ENCODE peak calls at places on chromosomes 4 and X, in eight cellular contexts. One of them, this sample, is unnamed.

GRCh38 chrX:119155416-119156035 is 27.9 kb upstream of the KIAA1210 start:
- DNase-seq in GM12878: no peak
- DNase-seq in fibroblast of lung: peak; percentile 75
- DNase-seq in PC-9: peak; percentile 56
- DNase-seq in endothelial cell of umbilical vein: peak; percentile 1
- DNase-seq in GM23338: no peak
- DNase-seq in H1: no peak
- DNase-seq in K562: no peak
- DNase-seq in this sample: peak; percentile 65

GRCh38 chr4:88758264-88758663 is 60.6 kb upstream of the NAP1L5 start:
- DNase-seq in PC-9: peak; percentile 38
- DNase-seq in H1: no peak
- DNase-seq in endothelial cell of umbilical vein: peak; percentile 15
- DNase-seq in GM23338: no peak
- DNase-seq in K562: no peak
- DNase-seq in GM12878: no peak
- DNase-seq in fibroblast of lung: peak; percentile 36
- DNase-seq in this sample: peak; percentile 19

GRCh38 chr4:164716901-164717300 is 37.0 kb upstream of the SMIM31 start:
- DNase-seq in K562: no peak
- DNase-seq in endothelial cell of umbilical vein: no peak
- DNase-seq in PC-9: no peak
- DNase-seq in GM23338: peak; percentile 74
- DNase-seq in GM12878: no peak
- DNase-seq in H1: no peak
- DNase-seq in fibroblast of lung: no peak
- DNase-seq in this sample: no peak

GRCh38 chr4:151715881-151716280 is 44.9 kb downstream of the GATB start:
- DNase-seq in GM12878: no peak
- DNase-seq in PC-9: no peak
- DNase-seq in H1: no peak
- DNase-seq in K562: no peak
- DNase-seq in endothelial cell of umbilical vein: no peak
- DNase-seq in GM23338: no peak
- DNase-seq in fibroblast of lung: no peak
- DNase-seq in this sample: no peak

GRCh38 chrX:13837290-13837745 is 20.4 kb upstream of the GPM6B start:
- DNase-seq in fibroblast of lung: peak; percentile 9
- DNase-seq in H1: no peak
- DNase-seq in K562: no peak
- DNase-seq in GM23338: no peak
- DNase-seq in GM12878: no peak
- DNase-seq in endothelial cell of umbilical vein: no peak
- DNase-seq in PC-9: no peak
- DNase-seq in this sample: no peak

GRCh38 chr4:4608214-4608537 is 66.3 kb upstream of the STX18 start:
- DNase-seq in K562: no peak
- DNase-seq in GM23338: no peak
- DNase-seq in GM12878: no peak
- DNase-seq in PC-9: no peak
- DNase-seq in endothelial cell of umbilical vein: no peak
- DNase-seq in H1: no peak
- DNase-seq in fibroblast of lung: no peak
- DNase-seq in this sample: no peak

GRCh38 chr4:76448211-76448610 is 13.2 kb downstream of the SHROOM3 start:
- DNase-seq in H1: no peak
- DNase-seq in fibroblast of lung: no peak
- DNase-seq in K562: no peak
- DNase-seq in GM23338: no peak
- DNase-seq in GM12878: no peak
- DNase-seq in PC-9: no peak
- DNase-seq in endothelial cell of umbilical vein: no peak
- DNase-seq in this sample: no peak

GRCh38 chrX:9337056-9337455 is 127.8 kb upstream of the TBL1X start:
- DNase-seq in H1: no peak
- DNase-seq in PC-9: no peak
- DNase-seq in GM12878: no peak
- DNase-seq in fibroblast of lung: peak; percentile 62
- DNase-seq in GM23338: no peak
- DNase-seq in K562: no peak
- DNase-seq in endothelial cell of umbilical vein: peak; percentile 19
- DNase-seq in this sample: peak; percentile 59

GRCh38 chr4:1172228-1172851 is at the start of gene SPON2:
- DNase-seq in fibroblast of lung: peak; percentile 40
- DNase-seq in GM23338: peak; percentile 62
- DNase-seq in GM12878: no peak
- DNase-seq in K562: no peak
- DNase-seq in endothelial cell of umbilical vein: no peak
- DNase-seq in H1: peak; percentile 73
- DNase-seq in PC-9: no peak
- DNase-seq in this sample: no peak

GRCh38 chr4:24736066-24736465 is 59.3 kb upstream of the SOD3 start:
- DNase-seq in GM23338: peak; percentile 69
- DNase-seq in K562: no peak
- DNase-seq in endothelial cell of umbilical vein: peak; percentile 40
- DNase-seq in fibroblast of lung: no peak
- DNase-seq in GM12878: no peak
- DNase-seq in PC-9: no peak
- DNase-seq in H1: peak; percentile 54
- DNase-seq in this sample: no peak

GRCh38 chr4:142016031-142016430 is 379.6 kb downstream of the IL15 start:
- DNase-seq in fibroblast of lung: no peak
- DNase-seq in GM23338: no peak
- DNase-seq in H1: no peak
- DNase-seq in GM12878: peak; percentile 0
- DNase-seq in K562: no peak
- DNase-seq in endothelial cell of umbilical vein: no peak
- DNase-seq in PC-9: no peak
- DNase-seq in this sample: no peak

DNA sequence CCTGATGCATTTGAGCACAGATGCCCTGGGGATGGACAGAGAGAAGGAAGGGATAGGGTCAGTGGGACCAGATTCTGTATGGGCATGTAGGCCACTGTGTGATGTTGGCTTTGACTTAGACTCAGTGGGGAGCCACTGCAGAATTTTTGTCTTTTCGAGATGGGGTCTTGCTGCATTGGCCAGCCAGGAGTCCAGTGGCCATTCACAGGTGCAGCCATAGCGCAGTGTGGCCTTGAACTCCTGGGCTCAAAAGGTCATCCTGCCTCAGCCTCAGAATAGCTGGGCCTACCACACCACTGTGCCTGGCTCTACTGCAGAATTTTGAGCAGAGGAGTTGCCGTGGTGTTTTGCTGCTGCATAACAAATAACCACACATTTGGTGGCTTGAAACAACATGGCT is 22.8 kb downstream of the TBC1D14 start:
- DNase-seq in H1: no peak
- DNase-seq in GM12878: no peak
- DNase-seq in PC-9: no peak
- DNase-seq in endothelial cell of umbilical vein: no peak
- DNase-seq in K562: no peak
- DNase-seq in fibroblast of lung: no peak
- DNase-seq in GM23338: no peak
- DNase-seq in this sample: no peak
- TF ChIP-seq CTCF in H1: no peak
- TF ChIP-seq CTCF in GM12878: no peak
- TF ChIP-seq CTCF in PC-9: no peak
- TF ChIP-seq CTCF in endothelial cell of umbilical vein: no peak
- TF ChIP-seq CTCF in K562: no peak
- TF ChIP-seq CTCF in fibroblast of lung: no peak
- TF ChIP-seq CTCF in GM23338: no peak
- TF ChIP-seq CTCF in this sample: no peak

GRCh38 chr4:41746440-41747229 is 1.9 kb downstream of the PHOX2B start:
- DNase-seq in fibroblast of lung: no peak
- DNase-seq in PC-9: no peak
- DNase-seq in GM12878: no peak
- DNase-seq in H1: peak; percentile 63
- DNase-seq in K562: no peak
- DNase-seq in GM23338: peak; percentile 59
- DNase-seq in endothelial cell of umbilical vein: no peak
- DNase-seq in this sample: no peak
- TF ChIP-seq EZH2 in fibroblast of lung: peak; percentile 59
- TF ChIP-seq EZH2 in PC-9: no peak
- TF ChIP-seq EZH2 in GM12878: no peak
- TF ChIP-seq EZH2 in H1: peak; percentile 100
- TF ChIP-seq EZH2 in K562: no peak
- TF ChIP-seq EZH2 in GM23338: peak; percentile 92
- TF ChIP-seq EZH2 in endothelial cell of umbilical vein: peak; percentile 86
- TF ChIP-seq EZH2 in this sample: peak; percentile 80

GRCh38 chr4:55030606-55031005 is 94.8 kb downstream of the KDR start:
- DNase-seq in K562: no peak
- DNase-seq in PC-9: peak; percentile 61
- DNase-seq in H1: no peak
- DNase-seq in GM12878: no peak
- DNase-seq in GM23338: no peak
- DNase-seq in endothelial cell of umbilical vein: no peak
- DNase-seq in fibroblast of lung: no peak
- DNase-seq in this sample: no peak

GRCh38 chr4:55032788-55033187 is 92.6 kb downstream of the KDR start:
- DNase-seq in endothelial cell of umbilical vein: no peak
- DNase-seq in K562: no peak
- DNase-seq in fibroblast of lung: peak; percentile 8
- DNase-seq in PC-9: peak; percentile 41
- DNase-seq in GM12878: no peak
- DNase-seq in GM23338: no peak
- DNase-seq in H1: no peak
- DNase-seq in this sample: no peak

GRCh38 chr4:55029838-55030503 is 95.4 kb downstream of the KDR start:
- DNase-seq in endothelial cell of umbilical vein: no peak
- DNase-seq in K562: no peak
- DNase-seq in H1: no peak
- DNase-seq in fibroblast of lung: no peak
- DNase-seq in PC-9: no peak
- DNase-seq in GM23338: peak; percentile 19
- DNase-seq in GM12878: no peak
- DNase-seq in this sample: no peak

GRCh38 chr4:55032179-55032578 is 93.2 kb downstream of the KDR start:
- DNase-seq in fibroblast of lung: no peak
- DNase-seq in GM23338: no peak
- DNase-seq in PC-9: no peak
- DNase-seq in endothelial cell of umbilical vein: no peak
- DNase-seq in H1: no peak
- DNase-seq in GM12878: no peak
- DNase-seq in K562: no peak
- DNase-seq in this sample: no peak

GRCh38 chr4:55031158-55031557 is 94.2 kb downstream of the KDR start:
- DNase-seq in GM23338: no peak
- DNase-seq in GM12878: no peak
- DNase-seq in PC-9: no peak
- DNase-seq in K562: no peak
- DNase-seq in endothelial cell of umbilical vein: no peak
- DNase-seq in fibroblast of lung: no peak
- DNase-seq in H1: no peak
- DNase-seq in this sample: no peak
- H2AFZ ChIP-seq in GM23338: no peak overlapping the region
- H2AFZ ChIP-seq in GM12878: no peak overlapping the region
- H2AFZ ChIP-seq in PC-9: no peak overlapping the region
- H2AFZ ChIP-seq in K562: no peak overlapping the region
- H2AFZ ChIP-seq in endothelial cell of umbilical vein: no peak overlapping the region
- H2AFZ ChIP-seq in fibroblast of lung: no peak overlapping the region
- H2AFZ ChIP-seq in H1: no peak overlapping the region
- H2AFZ ChIP-seq in this sample: no peak overlapping the region

DNA sequence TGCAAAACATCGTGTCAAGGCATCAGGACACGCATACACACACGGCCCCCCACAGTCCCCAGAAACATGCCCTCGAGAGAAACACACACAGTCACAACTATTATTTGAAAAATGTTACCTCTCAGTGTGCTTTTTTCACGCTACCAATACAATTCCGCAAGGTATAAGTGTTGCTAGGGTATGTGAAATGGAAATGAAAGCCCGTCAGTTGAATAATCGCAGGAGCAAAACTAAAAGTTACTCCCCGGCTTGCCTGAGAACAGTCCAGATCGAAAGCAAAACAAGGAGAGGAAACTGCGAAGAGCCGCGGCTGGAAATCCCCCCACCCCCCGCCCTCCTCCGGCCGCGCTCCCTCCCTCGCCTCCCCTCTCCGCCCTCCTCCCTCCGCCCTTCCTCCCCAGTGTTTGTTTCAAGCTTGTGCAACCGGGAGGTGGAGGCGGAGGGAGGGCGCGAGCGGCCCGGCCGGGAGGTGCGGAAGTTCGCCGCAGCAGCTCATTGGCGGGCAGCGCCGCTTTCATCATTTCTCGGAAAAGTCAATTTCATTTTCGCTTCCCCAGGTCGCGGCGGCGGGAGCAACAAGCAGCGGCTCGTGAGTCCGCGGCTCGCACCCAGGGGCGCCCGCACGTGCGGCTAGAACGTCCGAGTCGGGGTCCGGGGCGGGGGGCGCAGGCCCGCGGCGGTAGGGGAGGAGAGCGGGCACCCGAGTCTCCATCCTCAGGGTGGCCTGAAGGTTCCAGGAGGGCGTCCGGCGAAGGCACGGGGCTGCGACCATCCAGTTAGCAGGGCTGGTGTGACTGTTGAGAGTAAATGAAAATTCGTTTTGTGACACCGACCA is at the start of gene IRF2:
- DNase-seq in PC-9: peak; percentile 81
- DNase-seq in K562: peak; percentile 94
- DNase-seq in H1: peak; percentile 84
- DNase-seq in GM23338: peak; percentile 96
- DNase-seq in fibroblast of lung: peak; percentile 98
- DNase-seq in endothelial cell of umbilical vein: peak; percentile 98
- DNase-seq in GM12878: peak; percentile 93
- DNase-seq in this sample: peak; percentile 95
- TF ChIP-seq CTCF in PC-9: no peak
- TF ChIP-seq CTCF in K562: no peak
- TF ChIP-seq CTCF in H1: no peak
- TF ChIP-seq CTCF in GM23338: no peak
- TF ChIP-seq CTCF in fibroblast of lung: no peak
- TF ChIP-seq CTCF in endothelial cell of umbilical vein: no peak
- TF ChIP-seq CTCF in GM12878: no peak
- TF ChIP-seq CTCF in this sample: no peak